ENCODE peak calls at places on chromosome 5, in five cellular contexts. Q is fibroblast of lung, C is astrocyte, X is PC-9, O is neural progenitor cell. L is an unnamed sample.

GRCh38 chr5:132748522-132749000 is 1.3 kb downstream of the CCNI2 start:
- DNase-seq in O (no peak), C (no peak), X (no peak), Q (no peak), L (no peak)

GRCh38 chr5:40333459-40334241 is 346.1 kb upstream of the PTGER4 start:
- DNase-seq in C (peak; percentile 6), Q (peak; percentile 11), O (no peak), X (peak; percentile 4), L (no peak)

GRCh38 chr5:177520906-177521513 is 4.2 kb upstream of the DDX41 start:
- DNase-seq in C (no peak), Q (no peak), O (no peak), X (no peak), L (peak; percentile 56)

GRCh38 chr5:32780508-32780919 is 69.4 kb downstream of the NPR3 start:
- DNase-seq in X (no peak), O (no peak), Q (peak; percentile 77), C (peak; percentile 72), L (no peak)

GRCh38 chr5:143008809-143009521 is 238.8 kb downstream of the ARHGAP26 start:
- DNase-seq in O (no peak), C (peak; percentile 99), X (peak; percentile 83), Q (peak; percentile 99), L (no peak)

GRCh38 chr5:76050131-76050530 is 33.1 kb upstream of the SV2C start:
- DNase-seq in X (no peak), Q (no peak), O (no peak), C (no peak), L (no peak)

GRCh38 chr5:54654211-54654610 is 136.7 kb downstream of the SNX18 start:
- DNase-seq in O (no peak), Q (no peak), C (no peak), X (no peak), L (no peak)

GRCh38 chr5:83430130-83431010 is 41.2 kb upstream of the VCAN start:
- DNase-seq in Q (peak; percentile 58), X (no peak), C (peak; percentile 50), O (peak; percentile 90), L (peak; percentile 52)

GRCh38 chr5:139711852-139712171 is 63.7 kb downstream of the CXXC5 start:
- DNase-seq in C (no peak), X (no peak), Q (no peak), O (peak; percentile 81), L (no peak)

GRCh38 chr5:172428224-172429166 is 25.8 kb downstream of the SH3PXD2B start:
- DNase-seq in X (peak; percentile 56), Q (no peak), C (no peak), O (no peak), L (no peak)

GRCh38 chr5:168995024-168995423 is 305.9 kb downstream of the SLIT3 start:
- DNase-seq in O (no peak), C (no peak), Q (no peak), X (no peak), L (no peak)

GRCh38 chr5:37565067-37565670 is 186.1 kb downstream of the WDR70 start:
- DNase-seq in X (no peak), Q (peak; percentile 74), O (no peak), C (peak; percentile 63), L (no peak)

GRCh38 chr5:96595300-96596090 is 66.7 kb upstream of the CAST start:
- DNase-seq in O (no peak), X (no peak), Q (no peak), C (no peak), L (peak; percentile 21)

GRCh38 chr5:118832974-118833373 is 155.4 kb downstream of the DTWD2 start:
- DNase-seq in Q (no peak), X (no peak), O (no peak), C (no peak), L (no peak)

GRCh38 chr5:142637871-142638270 is 48.0 kb downstream of the FGF1 start:
- DNase-seq in O (no peak), X (no peak), Q (no peak), C (no peak), L (no peak)

GRCh38 chr5:55832446-55832845 is 18.7 kb upstream of the IL31RA start:
- DNase-seq in X (no peak), O (no peak), Q (no peak), C (no peak), L (no peak)
- H3K4me3 ChIP-seq in X (no peak overlapping the region), O (no peak overlapping the region), Q (no peak overlapping the region), C (no peak overlapping the region), L (no peak overlapping the region)

GRCh38 chr5:149999866-150000260 is 591 bp downstream of the TIGD6 start:
- DNase-seq in C (no peak), O (no peak), X (peak; percentile 82), Q (no peak), L (no peak)

GRCh38 chr5:150000261-150000989 is at the start of the genes HMGXB3 and TIGD6:
- DNase-seq in Q (peak; percentile 95), C (peak; percentile 92), O (peak; percentile 95), X (peak; percentile 87), L (peak; percentile 96)

GRCh38 chr5:149996186-149996890 is 4.1 kb downstream of the TIGD6 start:
- DNase-seq in Q (no peak), X (no peak), C (no peak), O (no peak), L (no peak)

GRCh38 chr5:149999359-149999758 is 1.1 kb downstream of the TIGD6 start:
- DNase-seq in X (no peak), C (no peak), O (no peak), Q (no peak), L (no peak)

GRCh38 chr5:149998281-149998680 is 2.2 kb downstream of the TIGD6 start:
- DNase-seq in C (no peak), X (no peak), Q (no peak), O (no peak), L (no peak)
- H3K4me2 ChIP-seq in C (no peak overlapping the region), X (no peak overlapping the region), Q (no peak overlapping the region), O (no peak overlapping the region), L (no peak overlapping the region)

GRCh38 chr5:65103674-65104035 is 334.9 kb downstream of the CWC27 start:
- DNase-seq in Q (no peak), X (no peak), O (no peak), C (no peak), L (no peak)
- H3K4me3 ChIP-seq in Q (no peak overlapping the region), X (peak overlapping the region; percentile 85), O (no peak overlapping the region), C (no peak overlapping the region), L (peak overlapping the region; percentile 70)

GRCh38 chr5:135075621-135076585 is 41.9 kb upstream of the PITX1 start:
- DNase-seq in O (no peak), C (peak; percentile 71), Q (peak; percentile 75), X (no peak), L (no peak)

GRCh38 chr5:135076801-135077200 is 42.8 kb upstream of the PITX1 start:
- DNase-seq in O (no peak), Q (no peak), C (no peak), X (no peak), L (no peak)

GRCh38 chr5:135079760-135080159 is 45.7 kb upstream of the PITX1 start:
- DNase-seq in Q (no peak), O (no peak), X (no peak), C (no peak), L (no peak)

GRCh38 chr5:135081240-135081639 is 47.2 kb upstream of the PITX1 start:
- DNase-seq in X (no peak), C (no peak), O (no peak), Q (no peak), L (no peak)

DNA sequence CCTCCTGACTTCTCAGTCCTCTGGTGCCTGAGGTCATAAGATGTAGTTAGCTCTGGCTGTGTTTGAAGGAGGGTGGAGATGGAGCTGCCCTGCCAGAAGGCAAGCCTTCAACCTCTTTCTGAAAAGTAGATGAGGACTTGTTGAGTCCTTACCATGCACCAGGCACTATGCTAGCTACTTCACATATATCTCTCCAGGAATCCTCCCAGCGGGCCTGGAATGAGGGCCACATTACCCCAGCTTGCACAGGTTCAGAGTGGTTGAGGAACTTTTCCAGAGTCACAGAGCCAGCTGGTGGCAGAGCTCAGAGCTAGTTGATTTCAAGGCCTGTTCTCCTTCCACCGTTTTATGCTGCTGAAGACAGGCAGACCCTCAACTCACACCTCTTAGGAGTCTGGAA is 45.3 kb upstream of the PITX1 start:
- DNase-seq in Q (no peak), C (no peak), X (no peak), O (no peak), L (no peak)
- H3K4me2 ChIP-seq in Q (no peak overlapping the region), C (no peak overlapping the region), X (no peak overlapping the region), O (no peak overlapping the region), L (no peak overlapping the region)

DNA sequence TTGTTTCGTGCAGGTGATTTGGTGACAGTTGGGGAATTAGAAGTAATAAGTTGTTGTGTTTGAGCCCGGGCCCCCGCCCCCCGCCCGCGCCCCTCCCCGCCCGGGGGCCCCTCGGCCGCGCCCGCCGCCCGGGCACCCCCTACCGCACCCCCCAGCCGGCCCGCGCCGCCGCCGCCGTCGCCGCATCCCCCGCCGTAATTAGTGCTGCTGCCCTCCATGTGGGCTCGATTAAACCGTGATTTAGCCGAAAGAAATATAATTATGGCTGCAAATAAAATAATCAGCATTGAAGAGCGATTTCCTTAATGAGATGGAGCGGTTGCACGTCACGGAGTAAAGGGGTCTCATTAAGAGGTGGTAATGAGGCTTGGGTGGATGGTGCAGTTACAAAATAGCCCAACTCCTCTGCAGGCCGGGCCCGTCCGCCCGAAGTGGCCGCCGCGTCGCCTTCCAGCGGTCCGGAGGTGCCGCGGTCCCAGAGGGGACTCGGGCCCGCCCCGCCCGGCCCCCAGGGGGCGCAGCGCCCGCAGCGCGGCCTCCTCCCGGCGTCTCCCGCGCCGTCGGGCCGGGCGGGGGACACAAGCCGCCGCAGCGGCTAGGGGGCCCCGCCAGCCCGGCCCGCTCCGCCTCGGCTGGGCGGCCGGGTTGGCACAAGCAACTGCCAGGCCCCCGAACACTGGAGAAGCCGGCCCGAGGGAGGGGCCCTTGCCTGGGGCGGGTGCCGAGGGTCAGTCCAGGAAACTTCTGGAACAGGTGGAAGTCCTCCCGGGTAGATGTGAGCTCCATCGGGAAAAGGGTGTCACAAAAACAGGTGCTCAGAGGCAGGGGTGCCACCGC is 6.9 kb upstream of the OTP start:
- DNase-seq in X (no peak), O (peak; percentile 88), C (no peak), Q (no peak), L (peak; percentile 33)
- H3K4me3 ChIP-seq in X (no peak overlapping the region), O (peak overlapping the region; percentile 44), C (no peak overlapping the region), Q (no peak overlapping the region), L (no peak overlapping the region)

DNA sequence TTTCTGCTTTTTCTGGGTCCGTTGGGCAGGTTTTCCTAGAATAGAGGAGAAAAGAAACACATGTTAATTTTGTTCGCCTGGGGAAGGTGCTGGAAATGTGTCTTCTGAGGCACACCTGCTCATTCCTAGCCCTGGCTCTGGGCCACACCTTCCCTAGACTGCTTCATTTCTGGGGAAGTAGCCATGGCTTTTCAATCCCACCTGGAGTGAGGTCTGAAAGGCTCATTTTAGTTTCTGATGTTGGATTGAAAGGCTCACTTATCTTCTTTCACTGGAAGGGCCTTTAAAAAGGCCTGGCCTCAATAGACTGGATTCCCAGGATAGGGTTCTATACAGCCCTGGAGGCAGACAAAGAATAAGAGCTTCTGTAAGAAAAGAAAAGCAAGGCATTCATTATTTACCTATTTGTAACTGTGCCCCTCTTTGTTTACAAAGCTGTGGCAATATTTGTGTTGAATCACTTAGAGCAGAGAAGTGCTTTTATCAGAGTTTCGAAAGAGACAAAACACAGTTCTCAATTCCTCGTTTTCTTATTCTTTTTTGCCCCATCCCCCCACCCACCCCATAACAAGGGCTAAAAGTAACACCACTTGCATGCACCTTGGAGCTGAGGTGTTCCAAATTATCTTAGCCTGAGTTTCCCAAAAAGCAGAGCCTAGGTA is 413.0 kb downstream of the KCTD16 start:
- DNase-seq in C (no peak), X (no peak), O (peak; percentile 81), Q (no peak), L (no peak)
- H3K4me2 ChIP-seq in C (no peak overlapping the region), X (no peak overlapping the region), O (peak overlapping the region; percentile 67), Q (no peak overlapping the region), L (no peak overlapping the region)

L was measured in OCI-LY7.